ENCODE peak calls at places on chromosomes 2 and 18, in five cellular contexts. One of them, this sample, is unnamed.

GRCh38 chr2:61853086-61853847 is 593 bp downstream of the FAM161A start:
- DNase-seq in PC-9: peak
- DNase-seq in mammary epithelial cell: peak
- DNase-seq in GM23248: peak
- DNase-seq in OCI-LY7: peak
- DNase-seq in this sample: peak

GRCh38 chr18:33596178-33596854 is 18.3 kb downstream of the ASXL3 start:
- DNase-seq in mammary epithelial cell: peak
- DNase-seq in GM23248: peak
- DNase-seq in PC-9: no peak
- DNase-seq in OCI-LY7: no peak
- DNase-seq in this sample: peak

GRCh38 chr18:50298443-50299284 is 11.2 kb upstream of the CXXC1 start:
- DNase-seq in mammary epithelial cell: no peak
- DNase-seq in OCI-LY7: no peak
- DNase-seq in PC-9: no peak
- DNase-seq in GM23248: no peak
- DNase-seq in this sample: no peak

GRCh38 chr2:98771771-98772521 is 41.0 kb upstream of the MGAT4A start:
- DNase-seq in PC-9: no peak
- DNase-seq in OCI-LY7: peak
- DNase-seq in GM23248: no peak
- DNase-seq in mammary epithelial cell: no peak
- DNase-seq in this sample: no peak

GRCh38 chr2:73642338-73643018 is at the start of gene NAT8:
- DNase-seq in GM23248: no peak
- DNase-seq in PC-9: no peak
- DNase-seq in OCI-LY7: no peak
- DNase-seq in mammary epithelial cell: no peak
- DNase-seq in this sample: no peak

GRCh38 chr2:108263425-108263824 is 23.7 kb downstream of the SULT1C3 start:
- DNase-seq in OCI-LY7: no peak
- DNase-seq in GM23248: no peak
- DNase-seq in mammary epithelial cell: no peak
- DNase-seq in PC-9: no peak
- DNase-seq in this sample: no peak

GRCh38 chr2:137938204-137938603 is 26.1 kb upstream of the HNMT start:
- DNase-seq in PC-9: no peak
- DNase-seq in GM23248: peak
- DNase-seq in OCI-LY7: no peak
- DNase-seq in mammary epithelial cell: no peak
- DNase-seq in this sample: peak

GRCh38 chr2:28640908-28641300 is 110.7 kb upstream of the PPP1CB start:
- DNase-seq in GM23248: no peak
- DNase-seq in OCI-LY7: no peak
- DNase-seq in PC-9: no peak
- DNase-seq in mammary epithelial cell: no peak
- DNase-seq in this sample: no peak

GRCh38 chr2:28564346-28564745 is 68.5 kb downstream of the PLB1 start:
- DNase-seq in OCI-LY7: no peak
- DNase-seq in mammary epithelial cell: no peak
- DNase-seq in PC-9: no peak
- DNase-seq in GM23248: no peak
- DNase-seq in this sample: no peak

GRCh38 chr2:113376935-113377445 is 60.5 kb upstream of the ZNG1B start:
- DNase-seq in PC-9: no peak
- DNase-seq in mammary epithelial cell: no peak
- DNase-seq in OCI-LY7: no peak
- DNase-seq in GM23248: no peak
- DNase-seq in this sample: no peak

GRCh38 chr18:365651-366050 is 97.8 kb upstream of the THOC1 start:
- DNase-seq in GM23248: no peak
- DNase-seq in mammary epithelial cell: no peak
- DNase-seq in OCI-LY7: no peak
- DNase-seq in PC-9: no peak
- DNase-seq in this sample: no peak

GRCh38 chr2:202944816-202945215 is 32.7 kb downstream of the CARF start:
- DNase-seq in mammary epithelial cell: no peak
- DNase-seq in OCI-LY7: no peak
- DNase-seq in GM23248: no peak
- DNase-seq in PC-9: no peak
- DNase-seq in this sample: peak

GRCh38 chr2:172672999-172673726 is 62.5 kb upstream of the RAPGEF4 start:
- DNase-seq in PC-9: peak
- DNase-seq in GM23248: peak
- DNase-seq in OCI-LY7: no peak
- DNase-seq in mammary epithelial cell: peak
- DNase-seq in this sample: no peak

GRCh38 chr18:9444549-9444948 is 30.8 kb upstream of the RALBP1 start:
- DNase-seq in PC-9: no peak
- DNase-seq in mammary epithelial cell: no peak
- DNase-seq in GM23248: no peak
- DNase-seq in OCI-LY7: no peak
- DNase-seq in this sample: no peak

GRCh38 chr18:9437049-9437448 is 38.3 kb upstream of the RALBP1 start:
- DNase-seq in PC-9: no peak
- DNase-seq in GM23248: peak
- DNase-seq in mammary epithelial cell: no peak
- DNase-seq in OCI-LY7: no peak
- DNase-seq in this sample: peak

GRCh38 chr18:9437672-9438071 is 37.6 kb upstream of the RALBP1 start:
- DNase-seq in OCI-LY7: no peak
- DNase-seq in GM23248: no peak
- DNase-seq in PC-9: no peak
- DNase-seq in mammary epithelial cell: no peak
- DNase-seq in this sample: no peak

GRCh38 chr18:9436176-9436575 is 39.1 kb upstream of the RALBP1 start:
- DNase-seq in GM23248: no peak
- DNase-seq in OCI-LY7: no peak
- DNase-seq in mammary epithelial cell: no peak
- DNase-seq in PC-9: no peak
- DNase-seq in this sample: no peak

DNA sequence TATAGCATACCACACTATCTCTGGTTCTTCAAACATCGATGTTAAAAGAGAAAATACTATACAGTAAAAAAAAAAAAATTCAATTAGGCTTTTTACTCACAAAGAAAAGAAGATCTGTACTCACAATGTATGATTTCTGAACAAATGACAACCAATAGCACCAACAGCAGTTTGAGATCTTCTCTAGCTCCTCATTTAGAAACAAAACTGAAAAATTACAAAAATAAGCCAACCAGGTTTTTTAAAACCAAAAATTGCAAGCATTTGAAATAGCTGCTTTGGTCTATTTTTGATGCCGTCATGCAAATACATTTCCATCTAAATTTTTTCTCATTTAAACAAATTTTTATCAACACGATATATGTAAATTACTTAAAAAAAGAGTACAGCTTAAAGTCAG is 34.3 kb upstream of the RALBP1 start:
- DNase-seq in GM23248: no peak
- DNase-seq in PC-9: no peak
- DNase-seq in OCI-LY7: no peak
- DNase-seq in mammary epithelial cell: no peak
- DNase-seq in this sample: no peak
- H2AFZ ChIP-seq in GM23248: no peak
- H2AFZ ChIP-seq in PC-9: peak
- H2AFZ ChIP-seq in OCI-LY7: no peak
- H2AFZ ChIP-seq in mammary epithelial cell: no peak
- H2AFZ ChIP-seq in this sample: no peak

GRCh38 chr2:59236723-59237122 is 995.6 kb upstream of the FANCL start:
- DNase-seq in GM23248: peak
- DNase-seq in OCI-LY7: no peak
- DNase-seq in mammary epithelial cell: peak
- DNase-seq in PC-9: no peak
- DNase-seq in this sample: no peak

GRCh38 chr2:59233910-59234309 is 992.8 kb upstream of the FANCL start:
- DNase-seq in mammary epithelial cell: no peak
- DNase-seq in GM23248: no peak
- DNase-seq in PC-9: no peak
- DNase-seq in OCI-LY7: no peak
- DNase-seq in this sample: no peak

GRCh38 chr2:59233448-59233847 is 992.3 kb upstream of the FANCL start:
- DNase-seq in mammary epithelial cell: peak
- DNase-seq in GM23248: no peak
- DNase-seq in PC-9: no peak
- DNase-seq in OCI-LY7: no peak
- DNase-seq in this sample: no peak

GRCh38 chr2:59232394-59233165 is 991.5 kb upstream of the FANCL start:
- DNase-seq in PC-9: no peak
- DNase-seq in mammary epithelial cell: no peak
- DNase-seq in GM23248: no peak
- DNase-seq in OCI-LY7: peak
- DNase-seq in this sample: no peak

DNA sequence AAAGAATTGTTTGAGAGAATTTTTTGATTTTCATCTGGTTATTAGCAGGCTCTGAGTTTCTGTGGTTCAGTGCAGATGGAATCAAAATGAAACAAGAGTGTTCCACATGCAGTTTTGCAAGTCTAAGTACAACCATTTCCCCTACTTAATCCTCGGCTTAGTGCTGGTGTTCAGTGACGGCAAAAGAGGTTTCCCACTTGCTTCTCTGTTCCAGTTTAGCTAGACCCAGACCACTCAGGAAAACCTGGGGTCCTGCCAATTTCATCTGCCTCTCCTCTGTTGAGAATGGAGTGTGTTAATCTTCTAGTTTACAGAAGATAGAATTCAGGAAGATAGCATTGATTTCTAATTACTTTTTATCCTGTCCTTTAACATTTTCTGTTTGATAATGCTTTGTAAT is 996.2 kb upstream of the FANCL start:
- DNase-seq in OCI-LY7: no peak
- DNase-seq in GM23248: no peak
- DNase-seq in mammary epithelial cell: no peak
- DNase-seq in PC-9: no peak
- DNase-seq in this sample: no peak
- H2AFZ ChIP-seq in OCI-LY7: no peak
- H2AFZ ChIP-seq in GM23248: no peak
- H2AFZ ChIP-seq in mammary epithelial cell: no peak
- H2AFZ ChIP-seq in PC-9: no peak
- H2AFZ ChIP-seq in this sample: no peak

GRCh38 chr2:229416116-229416694 is 145.1 kb upstream of the PID1 start:
- DNase-seq in PC-9: no peak
- DNase-seq in OCI-LY7: no peak
- DNase-seq in mammary epithelial cell: no peak
- DNase-seq in GM23248: peak
- DNase-seq in this sample: peak
- H2AFZ ChIP-seq in PC-9: no peak
- H2AFZ ChIP-seq in OCI-LY7: no peak
- H2AFZ ChIP-seq in mammary epithelial cell: peak
- H2AFZ ChIP-seq in GM23248: peak
- H2AFZ ChIP-seq in this sample: peak

GRCh38 chr18:77054606-77055428 is 77.8 kb downstream of the MBP start:
- DNase-seq in GM23248: peak
- DNase-seq in OCI-LY7: peak
- DNase-seq in mammary epithelial cell: no peak
- DNase-seq in PC-9: peak
- DNase-seq in this sample: peak
- H2AFZ ChIP-seq in GM23248: peak
- H2AFZ ChIP-seq in OCI-LY7: peak
- H2AFZ ChIP-seq in mammary epithelial cell: no peak
- H2AFZ ChIP-seq in PC-9: no peak
- H2AFZ ChIP-seq in this sample: no peak

GRCh38 chr18:57077005-57077735 is 69.7 kb upstream of the BOD1L2 start:
- DNase-seq in mammary epithelial cell: no peak
- DNase-seq in GM23248: no peak
- DNase-seq in OCI-LY7: no peak
- DNase-seq in PC-9: no peak
- DNase-seq in this sample: no peak

GRCh38 chr18:57078614-57079013 is 68.3 kb upstream of the BOD1L2 start:
- DNase-seq in PC-9: no peak
- DNase-seq in mammary epithelial cell: no peak
- DNase-seq in OCI-LY7: no peak
- DNase-seq in GM23248: no peak
- DNase-seq in this sample: no peak

GRCh38 chr18:57080479-57080878 is 66.4 kb upstream of the BOD1L2 start:
- DNase-seq in OCI-LY7: no peak
- DNase-seq in GM23248: no peak
- DNase-seq in mammary epithelial cell: no peak
- DNase-seq in PC-9: no peak
- DNase-seq in this sample: no peak

GRCh38 chr18:57075716-57076400 is 71.0 kb upstream of the BOD1L2 start:
- DNase-seq in mammary epithelial cell: no peak
- DNase-seq in GM23248: no peak
- DNase-seq in OCI-LY7: peak
- DNase-seq in PC-9: no peak
- DNase-seq in this sample: no peak

DNA sequence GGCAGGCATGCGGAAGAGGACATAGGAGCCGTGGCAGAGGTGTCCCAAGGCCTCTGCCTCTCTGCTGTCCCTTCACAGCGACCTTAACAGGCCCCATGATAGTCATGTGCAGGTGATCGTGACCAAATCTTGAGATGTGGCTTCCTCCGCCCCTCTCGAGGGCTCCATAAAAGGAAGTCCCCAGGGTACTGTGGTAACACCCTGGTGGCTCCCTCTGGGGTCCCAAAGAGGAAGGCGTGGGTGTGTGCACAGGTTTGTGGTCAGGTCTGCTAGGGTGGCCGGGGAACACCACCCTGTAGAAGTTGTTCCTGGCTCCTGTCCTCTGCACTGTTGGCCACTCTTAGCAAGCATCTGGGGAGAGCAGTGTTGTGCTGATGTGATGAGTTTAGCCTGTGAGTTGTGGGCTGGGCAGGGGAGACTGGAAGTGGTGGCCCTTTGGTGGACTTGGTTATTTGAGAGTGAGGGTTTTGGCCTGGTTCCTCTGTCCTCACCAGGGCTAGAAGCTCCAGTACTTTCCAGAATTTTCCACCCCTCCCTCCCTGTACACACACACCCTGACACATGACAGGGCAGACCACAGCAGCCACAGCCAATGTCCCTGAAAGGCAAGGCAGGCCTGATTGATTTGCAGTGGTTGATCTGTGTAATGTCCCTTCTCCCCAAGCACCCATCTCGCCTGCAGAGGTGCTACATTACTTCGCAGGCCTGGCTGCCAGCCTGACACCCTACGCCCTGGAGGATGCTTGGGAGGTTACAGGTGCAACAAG is 68.9 kb upstream of the BOD1L2 start:
- DNase-seq in OCI-LY7: peak
- DNase-seq in PC-9: no peak
- DNase-seq in GM23248: no peak
- DNase-seq in mammary epithelial cell: no peak
- DNase-seq in this sample: no peak
- H2AFZ ChIP-seq in OCI-LY7: no peak
- H2AFZ ChIP-seq in PC-9: no peak
- H2AFZ ChIP-seq in GM23248: no peak
- H2AFZ ChIP-seq in mammary epithelial cell: no peak
- H2AFZ ChIP-seq in this sample: no peak